ENCODE peak calls at places on chromosomes 6 and 20, in four cellular contexts. One of them, this sample, is unnamed.

GRCh38 chr6:75609639-75610590 is 8.2 kb downstream of the SENP6 start:
- DNase-seq in CD8-positive, alpha-beta memory T cell: no peak
- DNase-seq in pancreas: no peak
- DNase-seq in right cardiac atrium: no peak
- DNase-seq in this sample: no peak

GRCh38 chr6:127606131-127606562 is 29.2 kb downstream of the C6orf58 start:
- DNase-seq in pancreas: no peak
- DNase-seq in CD8-positive, alpha-beta memory T cell: no peak
- DNase-seq in right cardiac atrium: no peak
- DNase-seq in this sample: no peak

GRCh38 chr6:128233501-128233900 is 286.9 kb downstream of the PTPRK start:
- DNase-seq in pancreas: no peak
- DNase-seq in CD8-positive, alpha-beta memory T cell: no peak
- DNase-seq in right cardiac atrium: no peak
- DNase-seq in this sample: no peak

GRCh38 chr6:137637161-137637560 is 143.0 kb upstream of the OLIG3 start:
- DNase-seq in CD8-positive, alpha-beta memory T cell: no peak
- DNase-seq in pancreas: no peak
- DNase-seq in right cardiac atrium: no peak
- DNase-seq in this sample: no peak

GRCh38 chr6:113082691-113083090 is 735.6 kb downstream of the RFPL4B start:
- DNase-seq in pancreas: no peak
- DNase-seq in CD8-positive, alpha-beta memory T cell: no peak
- DNase-seq in right cardiac atrium: no peak
- DNase-seq in this sample: no peak

GRCh38 chr6:20953019-20953418 is 418.8 kb downstream of the CDKAL1 start:
- DNase-seq in right cardiac atrium: no peak
- DNase-seq in CD8-positive, alpha-beta memory T cell: no peak
- DNase-seq in pancreas: no peak
- DNase-seq in this sample: no peak

GRCh38 chr6:73929421-73929820 is 233.4 kb downstream of the CD109 start:
- DNase-seq in pancreas: no peak
- DNase-seq in right cardiac atrium: no peak
- DNase-seq in CD8-positive, alpha-beta memory T cell: no peak
- DNase-seq in this sample: no peak

GRCh38 chr6:106383573-106383972 is 23.1 kb downstream of the CRYBG1 start:
- DNase-seq in CD8-positive, alpha-beta memory T cell: no peak
- DNase-seq in pancreas: no peak
- DNase-seq in right cardiac atrium: no peak
- DNase-seq in this sample: no peak

GRCh38 chr20:41309817-41310216 is 7.7 kb downstream of the ZHX3 start:
- DNase-seq in pancreas: no peak
- DNase-seq in right cardiac atrium: no peak
- DNase-seq in CD8-positive, alpha-beta memory T cell: no peak
- DNase-seq in this sample: no peak

GRCh38 chr20:62063981-62064787 is 1.5 kb downstream of the TAF4 start:
- DNase-seq in right cardiac atrium: peak; percentile 76
- DNase-seq in pancreas: peak; percentile 75
- DNase-seq in CD8-positive, alpha-beta memory T cell: no peak
- DNase-seq in this sample: peak; percentile 60

GRCh38 chr6:21305827-21306469 is 287.6 kb upstream of the SOX4 start:
- DNase-seq in pancreas: no peak
- DNase-seq in right cardiac atrium: no peak
- DNase-seq in CD8-positive, alpha-beta memory T cell: no peak
- DNase-seq in this sample: no peak

GRCh38 chr20:29419378-29419777 is 1838.1 kb upstream of the DEFB115 start:
- DNase-seq in right cardiac atrium: no peak
- DNase-seq in CD8-positive, alpha-beta memory T cell: no peak
- DNase-seq in pancreas: no peak
- DNase-seq in this sample: no peak

GRCh38 chr20:23437126-23437894 is 2.2 kb upstream of the CSTL1 start:
- DNase-seq in pancreas: no peak
- DNase-seq in right cardiac atrium: no peak
- DNase-seq in CD8-positive, alpha-beta memory T cell: no peak
- DNase-seq in this sample: no peak

GRCh38 chr6:127554435-127555006 is 22.5 kb upstream of the C6orf58 start:
- DNase-seq in CD8-positive, alpha-beta memory T cell: no peak
- DNase-seq in pancreas: no peak
- DNase-seq in right cardiac atrium: no peak
- DNase-seq in this sample: no peak

GRCh38 chr6:107330190-107330589 is 129.2 kb downstream of the PDSS2 start:
- DNase-seq in CD8-positive, alpha-beta memory T cell: peak; percentile 1
- DNase-seq in pancreas: no peak
- DNase-seq in right cardiac atrium: no peak
- DNase-seq in this sample: no peak

GRCh38 chr20:38645980-38646858 is 44.6 kb downstream of the ARHGAP40 start:
- DNase-seq in pancreas: peak; percentile 80
- DNase-seq in CD8-positive, alpha-beta memory T cell: peak; percentile 85
- DNase-seq in right cardiac atrium: peak; percentile 84
- DNase-seq in this sample: no peak

GRCh38 chr20:20009784-20010253 is 7.3 kb upstream of the NAA20 start:
- DNase-seq in pancreas: no peak
- DNase-seq in right cardiac atrium: no peak
- DNase-seq in CD8-positive, alpha-beta memory T cell: no peak
- DNase-seq in this sample: no peak

GRCh38 chr6:81465859-81466258 is 286.6 kb downstream of the TENT5A start:
- DNase-seq in right cardiac atrium: no peak
- DNase-seq in pancreas: no peak
- DNase-seq in CD8-positive, alpha-beta memory T cell: no peak
- DNase-seq in this sample: no peak

GRCh38 chr6:155486795-155487294 is 31.2 kb upstream of the NOX3 start:
- DNase-seq in pancreas: no peak
- DNase-seq in CD8-positive, alpha-beta memory T cell: no peak
- DNase-seq in right cardiac atrium: no peak
- DNase-seq in this sample: no peak

GRCh38 chr6:6843057-6843627 is 254.6 kb downstream of the LY86 start:
- DNase-seq in pancreas: no peak
- DNase-seq in right cardiac atrium: no peak
- DNase-seq in CD8-positive, alpha-beta memory T cell: no peak
- DNase-seq in this sample: no peak

GRCh38 chr6:45965787-45966186 is 49.9 kb downstream of the CLIC5 start:
- DNase-seq in pancreas: no peak
- DNase-seq in CD8-positive, alpha-beta memory T cell: no peak
- DNase-seq in right cardiac atrium: no peak
- DNase-seq in this sample: no peak

GRCh38 chr6:151493495-151494234 is at the start of gene CCDC170:
- DNase-seq in right cardiac atrium: peak; percentile 86
- DNase-seq in CD8-positive, alpha-beta memory T cell: no peak
- DNase-seq in pancreas: peak; percentile 20
- DNase-seq in this sample: no peak

GRCh38 chr6:132025468-132025867 is 74.3 kb upstream of the CCN2 start:
- DNase-seq in pancreas: no peak
- DNase-seq in right cardiac atrium: no peak
- DNase-seq in CD8-positive, alpha-beta memory T cell: no peak
- DNase-seq in this sample: no peak

GRCh38 chr6:109059591-109060021 is 35.0 kb downstream of the SESN1 start:
- DNase-seq in CD8-positive, alpha-beta memory T cell: peak; percentile 51
- DNase-seq in right cardiac atrium: no peak
- DNase-seq in pancreas: no peak
- DNase-seq in this sample: no peak

GRCh38 chr20:10469599-10469998 is 34.5 kb downstream of the SLX4IP start:
- DNase-seq in CD8-positive, alpha-beta memory T cell: no peak
- DNase-seq in right cardiac atrium: peak; percentile 60
- DNase-seq in pancreas: no peak
- DNase-seq in this sample: peak; percentile 66

GRCh38 chr20:38601216-38602184 is at the start of gene ARHGAP40:
- DNase-seq in CD8-positive, alpha-beta memory T cell: no peak
- DNase-seq in right cardiac atrium: no peak
- DNase-seq in pancreas: peak; percentile 32
- DNase-seq in this sample: no peak

GRCh38 chr6:89387516-89388222 is 24.4 kb downstream of the RRAGD start:
- DNase-seq in CD8-positive, alpha-beta memory T cell: no peak
- DNase-seq in right cardiac atrium: no peak
- DNase-seq in pancreas: no peak
- DNase-seq in this sample: no peak

GRCh38 chr6:150395388-150396009 is 26.7 kb downstream of the IYD start:
- DNase-seq in pancreas: peak; percentile 35
- DNase-seq in right cardiac atrium: peak; percentile 66
- DNase-seq in CD8-positive, alpha-beta memory T cell: peak; percentile 31
- DNase-seq in this sample: no peak

GRCh38 chr6:57267586-57268293 is 45.6 kb upstream of the RAB23 start:
- DNase-seq in pancreas: no peak
- DNase-seq in right cardiac atrium: peak; percentile 69
- DNase-seq in CD8-positive, alpha-beta memory T cell: peak; percentile 15
- DNase-seq in this sample: no peak

GRCh38 chr20:57611605-57612311 is 8.5 kb downstream of the ZBP1 start:
- DNase-seq in CD8-positive, alpha-beta memory T cell: no peak
- DNase-seq in right cardiac atrium: peak; percentile 79
- DNase-seq in pancreas: no peak
- DNase-seq in this sample: no peak

GRCh38 chr20:4869290-4870193 is 131.8 kb downstream of the SLC23A2 start:
- DNase-seq in CD8-positive, alpha-beta memory T cell: no peak
- DNase-seq in right cardiac atrium: no peak
- DNase-seq in pancreas: no peak
- DNase-seq in this sample: no peak

GRCh38 chr20:6636209-6637159 is 131.0 kb upstream of the BMP2 start:
- DNase-seq in pancreas: no peak
- DNase-seq in right cardiac atrium: no peak
- DNase-seq in CD8-positive, alpha-beta memory T cell: no peak
- DNase-seq in this sample: no peak

GRCh38 chr20:58331961-58332551 is 22.5 kb downstream of the RAB22A start:
- DNase-seq in pancreas: no peak
- DNase-seq in right cardiac atrium: no peak
- DNase-seq in CD8-positive, alpha-beta memory T cell: no peak
- DNase-seq in this sample: no peak

GRCh38 chr6:145544514-145544913 is 190.8 kb downstream of the EPM2A start:
- DNase-seq in pancreas: no peak
- DNase-seq in right cardiac atrium: no peak
- DNase-seq in CD8-positive, alpha-beta memory T cell: no peak
- DNase-seq in this sample: no peak

GRCh38 chr6:134510121-134510520 is 192.2 kb upstream of the SGK1 start:
- DNase-seq in CD8-positive, alpha-beta memory T cell: no peak
- DNase-seq in right cardiac atrium: no peak
- DNase-seq in pancreas: no peak
- DNase-seq in this sample: no peak

GRCh38 chr6:7264686-7265384 is 48.2 kb downstream of the SSR1 start:
- DNase-seq in CD8-positive, alpha-beta memory T cell: no peak
- DNase-seq in right cardiac atrium: peak; percentile 13
- DNase-seq in pancreas: no peak
- DNase-seq in this sample: no peak

GRCh38 chr6:156563710-156564109 is 213.5 kb upstream of the ARID1B start:
- DNase-seq in right cardiac atrium: peak; percentile 64
- DNase-seq in pancreas: no peak
- DNase-seq in CD8-positive, alpha-beta memory T cell: no peak
- DNase-seq in this sample: no peak

GRCh38 chr20:62772994-62773858 is 23.0 kb upstream of the MRGBP start:
- DNase-seq in CD8-positive, alpha-beta memory T cell: no peak
- DNase-seq in pancreas: peak; percentile 46
- DNase-seq in right cardiac atrium: peak; percentile 28
- DNase-seq in this sample: no peak

GRCh38 chr6:166615059-166615770 is 11.8 kb downstream of the RPS6KA2 start:
- DNase-seq in right cardiac atrium: peak; percentile 81
- DNase-seq in pancreas: no peak
- DNase-seq in CD8-positive, alpha-beta memory T cell: no peak
- DNase-seq in this sample: peak; percentile 74
- H3K4me1 ChIP-seq in right cardiac atrium: peaks cover 26% of the 10 kb centered on the region
- H3K4me1 ChIP-seq in pancreas: peaks cover 3% of the 10 kb centered on the region
- H3K4me1 ChIP-seq in CD8-positive, alpha-beta memory T cell: no peaks in the 10 kb centered on the region
- H3K4me1 ChIP-seq in this sample: no peaks in the 10 kb centered on the region

DNA sequence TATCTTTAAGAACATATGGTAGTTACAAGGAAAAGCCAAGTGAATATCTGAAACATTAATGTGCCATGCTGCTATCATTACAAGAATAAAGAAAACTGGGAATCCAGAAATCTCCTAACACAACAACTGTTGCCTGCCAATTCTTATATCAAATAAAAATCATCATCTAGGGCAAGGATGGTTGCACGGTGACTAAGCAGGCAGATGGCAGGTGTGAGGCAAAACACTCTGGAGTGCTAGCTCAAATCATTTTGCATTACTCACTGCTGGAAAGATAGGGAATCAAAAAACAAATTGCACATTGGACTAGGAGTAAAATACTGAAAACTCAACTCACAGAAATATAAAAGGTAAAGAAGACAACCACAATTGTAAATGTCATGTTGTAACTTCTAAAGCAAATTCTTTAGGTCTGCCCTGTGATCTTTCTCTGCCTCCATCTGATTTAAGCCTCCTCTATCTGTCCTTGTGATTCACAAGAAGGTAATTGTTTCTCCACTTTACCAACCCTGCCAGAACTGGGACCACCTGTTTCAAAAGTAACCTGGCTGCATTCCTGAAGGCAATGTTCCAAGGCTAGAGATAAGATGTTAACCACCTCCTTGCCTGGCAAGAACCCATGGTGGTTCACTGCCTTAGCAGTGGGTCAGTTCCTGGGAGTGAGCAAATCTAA is 33.0 kb upstream of the LCA5 start:
- DNase-seq in right cardiac atrium: no peak
- DNase-seq in CD8-positive, alpha-beta memory T cell: no peak
- DNase-seq in pancreas: no peak
- DNase-seq in this sample: no peak
- H3K4me3 ChIP-seq in right cardiac atrium: no peak overlapping the region
- H3K4me3 ChIP-seq in CD8-positive, alpha-beta memory T cell: no peak overlapping the region
- H3K4me3 ChIP-seq in pancreas: peak overlapping the region; percentile 28
- H3K4me3 ChIP-seq in this sample: no peak overlapping the region

GRCh38 chr20:31566332-31566657 is 38.8 kb upstream of the ID1 start:
- DNase-seq in right cardiac atrium: no peak
- DNase-seq in CD8-positive, alpha-beta memory T cell: no peak
- DNase-seq in pancreas: no peak
- DNase-seq in this sample: no peak
- H3K27ac ChIP-seq in right cardiac atrium: no peak overlapping the region
- H3K27ac ChIP-seq in CD8-positive, alpha-beta memory T cell: no peak overlapping the region
- H3K27ac ChIP-seq in pancreas: no peak overlapping the region
- H3K27ac ChIP-seq in this sample: no peak overlapping the region

DNA sequence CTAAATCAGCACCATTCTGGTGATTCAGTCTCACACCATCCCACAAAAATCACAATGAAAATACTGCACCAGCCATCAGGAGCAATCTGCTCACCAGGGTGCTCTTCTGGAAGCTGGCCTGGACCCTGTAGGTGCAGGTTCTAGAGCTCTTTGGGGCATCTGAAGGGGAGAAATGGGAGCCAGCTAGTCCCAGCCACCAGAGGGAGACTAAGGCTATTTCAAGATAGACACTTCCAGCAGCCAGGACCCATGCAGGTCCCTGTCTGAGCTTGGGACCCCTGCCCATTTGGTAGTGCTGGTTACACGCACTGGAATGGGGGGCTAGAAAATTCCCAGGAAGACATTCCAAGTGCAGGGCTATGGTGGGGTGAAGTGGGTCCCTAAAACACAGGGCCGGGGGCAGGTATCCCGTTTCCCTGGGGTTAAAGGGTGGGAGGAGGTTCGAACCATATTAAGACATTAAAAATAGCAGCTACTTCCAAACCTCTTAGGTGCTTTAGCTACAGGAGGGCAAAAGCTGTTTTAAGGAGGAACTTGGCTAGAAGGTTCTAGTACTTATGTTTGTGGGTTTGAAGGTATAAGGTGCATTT is 156.5 kb downstream of the NFATC2 start:
- DNase-seq in pancreas: no peak
- DNase-seq in right cardiac atrium: no peak
- DNase-seq in CD8-positive, alpha-beta memory T cell: peak; percentile 30
- DNase-seq in this sample: no peak
- H3K4me1 ChIP-seq in pancreas: peaks cover 33% of the 10 kb centered on the region
- H3K4me1 ChIP-seq in right cardiac atrium: no peaks in the 10 kb centered on the region
- H3K4me1 ChIP-seq in CD8-positive, alpha-beta memory T cell: peaks cover 39% of the 10 kb centered on the region
- H3K4me1 ChIP-seq in this sample: peaks cover 11% of the 10 kb centered on the region

GRCh38 chr6:41450581-41450980 is 95.6 kb upstream of the FOXP4 start:
- DNase-seq in CD8-positive, alpha-beta memory T cell: no peak
- DNase-seq in right cardiac atrium: peak; percentile 35
- DNase-seq in pancreas: no peak
- DNase-seq in this sample: no peak
- H3K4me3 ChIP-seq in CD8-positive, alpha-beta memory T cell: no peak overlapping the region
- H3K4me3 ChIP-seq in right cardiac atrium: no peak overlapping the region
- H3K4me3 ChIP-seq in pancreas: no peak overlapping the region
- H3K4me3 ChIP-seq in this sample: no peak overlapping the region

GRCh38 chr20:33568378-33569289 is 78.7 kb downstream of the CBFA2T2 start:
- DNase-seq in pancreas: no peak
- DNase-seq in CD8-positive, alpha-beta memory T cell: no peak
- DNase-seq in right cardiac atrium: peak; percentile 82
- DNase-seq in this sample: no peak
- H3K27ac ChIP-seq in pancreas: no peak overlapping the region
- H3K27ac ChIP-seq in CD8-positive, alpha-beta memory T cell: no peak overlapping the region
- H3K27ac ChIP-seq in right cardiac atrium: no peak overlapping the region
- H3K27ac ChIP-seq in this sample: no peak overlapping the region